ENCODE peak calls at places on chromosome 6, in five cellular contexts. H is hypothalamus; T is GM13976; V is GM13977; Y is activated T-helper 1 cell treated with anti-CD3 and anti-CD28 coated beads, Interleukin-12 subunit alpha, Interleukin-12 subunit beta, Interleukin-2, Interleukin-4 antibody, amounts not matched to agents 30 ng/mL and 10 ng/mL and 1 ng/mL, durations not matched to agents 14 hours and 24 hours and 36 hours. S is an unnamed sample.

GRCh38 chr6:108165714-108166663 is at the start of gene NR2E1:
- DNase-seq in H (peak), T (no peak), V (no peak), Y (no peak), S (peak)

GRCh38 chr6:63582579-63583231 is 10.4 kb downstream of the LOC128125822 start:
- DNase-seq in H (no peak), T (no peak), V (no peak), Y (no peak), S (no peak)

GRCh38 chr6:21935561-21936028 is 342.0 kb downstream of the SOX4 start:
- DNase-seq in H (no peak), T (no peak), V (peak), Y (no peak), S (peak)

GRCh38 chr6:26568601-26569432 is 27.9 kb upstream of the ABT1 start:
- DNase-seq in H (peak), T (peak), V (peak), Y (peak), S (peak)

GRCh38 chr6:159169193-159169555 is at the start of gene FNDC1:
- DNase-seq in H (no peak), T (peak), V (peak), Y (peak), S (peak)

GRCh38 chr6:43943781-43944250 is 173.8 kb downstream of the VEGFA start:
- DNase-seq in H (no peak), T (no peak), V (no peak), Y (no peak), S (no peak)

GRCh38 chr6:109318328-109318876 is 63.9 kb downstream of the CD164 start:
- DNase-seq in H (peak), T (no peak), V (no peak), Y (no peak), S (no peak)

GRCh38 chr6:115945806-115946205 is 114.9 kb downstream of the FRK start:
- DNase-seq in H (no peak), T (no peak), V (no peak), Y (no peak), S (no peak)

GRCh38 chr6:138234363-138234762 is 16.1 kb upstream of the PBOV1 start:
- DNase-seq in H (no peak), T (no peak), V (no peak), Y (no peak), S (no peak)

GRCh38 chr6:137798261-137798660 is 68.8 kb upstream of the TNFAIP3 start:
- DNase-seq in H (no peak), T (no peak), V (no peak), Y (no peak), S (no peak)

GRCh38 chr6:158518196-158519127 is 41.4 kb upstream of the TMEM181 start:
- DNase-seq in H (peak), T (peak), V (peak), Y (peak), S (peak)

GRCh38 chr6:107965746-107966145 is 7.7 kb upstream of the SEC63 start:
- DNase-seq in H (no peak), T (no peak), V (no peak), Y (no peak), S (no peak)

GRCh38 chr6:117346142-117346930 is 79.4 kb downstream of the ROS1 start:
- DNase-seq in H (no peak), T (peak), V (peak), Y (no peak), S (peak)

GRCh38 chr6:108875161-108875555 is 26.9 kb downstream of the ARMC2 start:
- DNase-seq in H (no peak), T (no peak), V (no peak), Y (no peak), S (no peak)

GRCh38 chr6:68778356-68779020 is 143.4 kb downstream of the ADGRB3 start:
- DNase-seq in H (peak), T (no peak), V (no peak), Y (no peak), S (peak)

GRCh38 chr6:53469163-53469562 is 75.7 kb downstream of the GCLC start:
- DNase-seq in H (no peak), T (no peak), V (no peak), Y (no peak), S (no peak)

GRCh38 chr6:52284131-52284459 is 447 bp downstream of the MCM3 start:
- DNase-seq in H (no peak), T (no peak), V (no peak), Y (no peak), S (peak)

GRCh38 chr6:113564401-113565161 is 292.6 kb upstream of the MARCKS start:
- DNase-seq in H (peak), T (no peak), V (peak), Y (no peak), S (peak)

GRCh38 chr6:149560736-149561135 is 5.4 kb upstream of the GINM1 start:
- DNase-seq in H (no peak), T (no peak), V (no peak), Y (no peak), S (no peak)

GRCh38 chr6:36618366-36619355 is 24.5 kb downstream of the SRSF3 start:
- DNase-seq in H (no peak), T (no peak), V (no peak), Y (no peak), S (no peak)